ENCODE peak calls at places on chromosomes 16 and 17, in six cellular contexts. One of them, this sample, is unnamed. For H3K4me1, the result is how much of the 10 kb centered on the place peaks cover.

GRCh38 chr17:53142890-53143289 is 679.8 kb upstream of the KIF2B start:
- DNase-seq in A549: peak
- DNase-seq in HCT116: no peak
- DNase-seq in upper lobe of left lung: no peak
- DNase-seq in heart left ventricle: no peak
- DNase-seq in ovary: no peak
- DNase-seq in this sample: no peak

GRCh38 chr16:65481956-65482355 is 360.1 kb upstream of the CDH11 start:
- DNase-seq in A549: no peak
- DNase-seq in HCT116: no peak
- DNase-seq in upper lobe of left lung: no peak
- DNase-seq in heart left ventricle: no peak
- DNase-seq in ovary: no peak
- DNase-seq in this sample: no peak

GRCh38 chr17:35051183-35051578 is 12.3 kb downstream of the RFFL start:
- DNase-seq in A549: no peak
- DNase-seq in HCT116: no peak
- DNase-seq in upper lobe of left lung: peak
- DNase-seq in heart left ventricle: no peak
- DNase-seq in ovary: no peak
- DNase-seq in this sample: no peak

GRCh38 chr17:82985973-82986372 is 93.4 kb upstream of the METRNL start:
- DNase-seq in A549: no peak
- DNase-seq in HCT116: no peak
- DNase-seq in upper lobe of left lung: peak
- DNase-seq in heart left ventricle: no peak
- DNase-seq in ovary: no peak
- DNase-seq in this sample: peak

GRCh38 chr17:82384730-82385429 is 13.3 kb downstream of the UTS2R start:
- DNase-seq in A549: peak
- DNase-seq in HCT116: no peak
- DNase-seq in upper lobe of left lung: no peak
- DNase-seq in heart left ventricle: peak
- DNase-seq in ovary: no peak
- DNase-seq in this sample: no peak

GRCh38 chr16:66568355-66568754 is 2.1 kb downstream of the CMTM1 start:
- DNase-seq in A549: no peak
- DNase-seq in HCT116: no peak
- DNase-seq in upper lobe of left lung: no peak
- DNase-seq in heart left ventricle: no peak
- DNase-seq in ovary: no peak
- DNase-seq in this sample: no peak

GRCh38 chr17:4249452-4250029 is 14.2 kb downstream of the ANKFY1 start:
- DNase-seq in A549: peak
- DNase-seq in HCT116: no peak
- DNase-seq in upper lobe of left lung: no peak
- DNase-seq in heart left ventricle: no peak
- DNase-seq in ovary: no peak
- DNase-seq in this sample: no peak

GRCh38 chr17:48175692-48176450 is 68.3 kb downstream of the SNX11 start:
- DNase-seq in A549: no peak
- DNase-seq in HCT116: no peak
- DNase-seq in upper lobe of left lung: no peak
- DNase-seq in heart left ventricle: no peak
- DNase-seq in ovary: no peak
- DNase-seq in this sample: no peak

GRCh38 chr17:76594676-76595075 is 9.0 kb upstream of the ST6GALNAC2 start:
- DNase-seq in A549: no peak
- DNase-seq in HCT116: no peak
- DNase-seq in upper lobe of left lung: no peak
- DNase-seq in heart left ventricle: no peak
- DNase-seq in ovary: no peak
- DNase-seq in this sample: no peak

GRCh38 chr17:61483778-61484116 is 31.5 kb downstream of the TBX4 start:
- DNase-seq in A549: no peak
- DNase-seq in HCT116: no peak
- DNase-seq in upper lobe of left lung: no peak
- DNase-seq in heart left ventricle: no peak
- DNase-seq in ovary: no peak
- DNase-seq in this sample: no peak

GRCh38 chr16:14405611-14406537 is 224.2 kb downstream of the PARN start:
- DNase-seq in A549: peak
- DNase-seq in HCT116: no peak
- DNase-seq in upper lobe of left lung: no peak
- DNase-seq in heart left ventricle: no peak
- DNase-seq in ovary: peak
- DNase-seq in this sample: no peak

GRCh38 chr16:11164482-11165270 is 91.3 kb downstream of the SOCS1 start:
- DNase-seq in A549: no peak
- DNase-seq in HCT116: no peak
- DNase-seq in upper lobe of left lung: no peak
- DNase-seq in heart left ventricle: no peak
- DNase-seq in ovary: no peak
- DNase-seq in this sample: no peak

GRCh38 chr17:76734080-76734840 is 2.9 kb downstream of the SRSF2 start:
- DNase-seq in A549: peak
- DNase-seq in HCT116: no peak
- DNase-seq in upper lobe of left lung: peak
- DNase-seq in heart left ventricle: no peak
- DNase-seq in ovary: no peak
- DNase-seq in this sample: no peak

GRCh38 chr17:43814026-43814425 is 18.9 kb downstream of the MPP3 start:
- DNase-seq in A549: peak
- DNase-seq in HCT116: no peak
- DNase-seq in upper lobe of left lung: no peak
- DNase-seq in heart left ventricle: no peak
- DNase-seq in ovary: no peak
- DNase-seq in this sample: no peak
- TF ChIP-seq CTCF in A549: no peak
- TF ChIP-seq CTCF in HCT116: no peak
- TF ChIP-seq CTCF in upper lobe of left lung: no peak
- TF ChIP-seq CTCF in heart left ventricle: no peak
- TF ChIP-seq CTCF in ovary: no peak
- TF ChIP-seq CTCF in this sample: no peak

GRCh38 chr17:80989586-80989913 is 2.1 kb upstream of the CHMP6 start:
- DNase-seq in A549: no peak
- DNase-seq in HCT116: no peak
- DNase-seq in upper lobe of left lung: no peak
- DNase-seq in heart left ventricle: no peak
- DNase-seq in ovary: no peak
- DNase-seq in this sample: no peak
- H3K4me1 ChIP-seq in A549: under half
- H3K4me1 ChIP-seq in HCT116: half or more
- H3K4me1 ChIP-seq in upper lobe of left lung: under half
- H3K4me1 ChIP-seq in heart left ventricle: under half
- H3K4me1 ChIP-seq in ovary: under half
- H3K4me1 ChIP-seq in this sample: under half

DNA sequence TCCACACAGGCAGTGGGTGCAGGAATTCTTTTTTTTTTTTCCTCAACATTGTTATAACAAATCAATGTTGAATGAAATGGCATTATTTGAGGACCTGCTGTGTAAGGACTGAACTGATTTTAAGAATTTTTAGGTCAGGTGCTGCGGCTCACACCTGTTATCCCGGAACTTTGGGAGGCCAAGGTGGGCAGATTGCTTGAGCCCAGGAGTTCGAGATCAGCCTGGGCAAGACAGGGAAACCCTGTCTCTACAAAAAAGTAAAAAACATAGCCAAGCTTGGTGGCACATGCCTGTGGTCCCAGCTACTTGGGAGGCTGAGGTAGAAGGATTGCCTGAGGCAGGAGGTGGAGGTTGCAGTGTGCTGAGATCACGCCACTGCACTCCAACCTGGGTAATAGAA is 12.4 kb downstream of the MPRIP start:
- DNase-seq in A549: no peak
- DNase-seq in HCT116: no peak
- DNase-seq in upper lobe of left lung: peak
- DNase-seq in heart left ventricle: peak
- DNase-seq in ovary: no peak
- DNase-seq in this sample: no peak
- TF ChIP-seq POLR2A in A549: no peak
- TF ChIP-seq POLR2A in HCT116: no peak
- TF ChIP-seq POLR2A in upper lobe of left lung: no peak
- TF ChIP-seq POLR2A in heart left ventricle: no peak
- TF ChIP-seq POLR2A in ovary: no peak
- TF ChIP-seq POLR2A in this sample: no peak

GRCh38 chr16:85363427-85363826 is 249.7 kb upstream of the GSE1 start:
- DNase-seq in A549: no peak
- DNase-seq in HCT116: no peak
- DNase-seq in upper lobe of left lung: no peak
- DNase-seq in heart left ventricle: no peak
- DNase-seq in ovary: no peak
- DNase-seq in this sample: no peak
- TF ChIP-seq CTCF in A549: no peak
- TF ChIP-seq CTCF in HCT116: no peak
- TF ChIP-seq CTCF in upper lobe of left lung: no peak
- TF ChIP-seq CTCF in heart left ventricle: no peak
- TF ChIP-seq CTCF in ovary: no peak
- TF ChIP-seq CTCF in this sample: no peak

GRCh38 chr16:53067675-53068074 is 12.9 kb downstream of the CHD9 start:
- DNase-seq in A549: no peak
- DNase-seq in HCT116: no peak
- DNase-seq in upper lobe of left lung: no peak
- DNase-seq in heart left ventricle: no peak
- DNase-seq in ovary: no peak
- DNase-seq in this sample: no peak
- H3K4me1 ChIP-seq in A549: under half
- H3K4me1 ChIP-seq in HCT116: under half
- H3K4me1 ChIP-seq in upper lobe of left lung: under half
- H3K4me1 ChIP-seq in heart left ventricle: half or more
- H3K4me1 ChIP-seq in ovary: under half
- H3K4me1 ChIP-seq in this sample: under half

This sample was measured in vagina.